ENCODE peak calls at places on chromosomes 12 and 14, in ten cellular contexts. H is CD4-positive, alpha-beta T cell; F is left cardiac atrium; D is nucleus accumbens; M is amniotic stem cell; G is aorta; A is NCI-H1417; R is non-pigmented ciliary epithelial cell; Z is HFFc6; Y is HFF-Myc. X is an unnamed sample.

GRCh38 chr14:28773917-28774691 is 7.5 kb downstream of the FOXG1 start:
- DNase-seq in Z (no peak), F (no peak), Y (no peak), R (no peak), A (no peak), M (no peak), G (no peak), D (peak; percentile 90), H (no peak), X (no peak)

GRCh38 chr12:57620936-57621496 is 9.8 kb downstream of the ARHGEF25 start:
- DNase-seq in G (no peak), D (peak; percentile 23), H (no peak), A (no peak), M (no peak), Z (no peak), F (peak; percentile 42), R (no peak), Y (no peak), X (no peak)

GRCh38 chr14:74583689-74584434 is 28.2 kb downstream of the LTBP2 start:
- DNase-seq in Y (no peak), Z (peak; percentile 85), R (peak; percentile 77), G (peak; percentile 41), F (no peak), A (no peak), H (no peak), M (no peak), D (no peak), X (no peak)

GRCh38 chr14:73723799-73724621 is 9.8 kb upstream of the PNMA1 start:
- DNase-seq in H (no peak), F (peak; percentile 85), R (peak; percentile 82), D (peak; percentile 28), G (peak; percentile 88), A (no peak), M (peak; percentile 67), Y (peak; percentile 64), Z (peak; percentile 97), X (peak; percentile 84)

GRCh38 chr14:97350415-97350814 is 553.2 kb downstream of the VRK1 start:
- DNase-seq in R (no peak), F (no peak), G (no peak), Z (no peak), H (no peak), M (no peak), A (no peak), Y (no peak), D (no peak), X (no peak)

GRCh38 chr12:91133871-91134270 is 22.6 kb upstream of the LUM start:
- DNase-seq in Z (peak; percentile 81), D (no peak), A (no peak), R (no peak), H (no peak), G (no peak), F (no peak), Y (no peak), M (no peak), X (no peak)

GRCh38 chr12:101604132-101604531 is 9.4 kb downstream of the MYBPC1 start:
- DNase-seq in G (no peak), Z (no peak), F (no peak), Y (no peak), R (no peak), M (no peak), A (no peak), D (no peak), H (no peak), X (no peak)

GRCh38 chr14:69138189-69138535 is 14.8 kb downstream of the DCAF5 start:
- DNase-seq in M (peak; percentile 2), D (peak; percentile 23), A (no peak), H (no peak), Z (peak; percentile 45), R (no peak), G (no peak), Y (no peak), F (no peak), X (no peak)

GRCh38 chr14:68695326-68695768 is 97.5 kb downstream of the ZFP36L1 start:
- DNase-seq in D (no peak), G (peak; percentile 71), Y (peak; percentile 98), F (peak; percentile 51), H (no peak), A (no peak), R (peak; percentile 99), M (peak; percentile 91), Z (peak; percentile 99), X (peak; percentile 92)

GRCh38 chr12:125193798-125194562 is 128.7 kb downstream of the AACS start:
- DNase-seq in Z (peak; percentile 3), H (no peak), F (no peak), R (no peak), M (peak; percentile 41), A (no peak), D (peak; percentile 35), G (no peak), Y (no peak), X (no peak)

GRCh38 chr12:7042847-7043246 is 17.7 kb upstream of the C1S start:
- DNase-seq in H (no peak), Y (no peak), D (no peak), M (no peak), G (no peak), Z (peak; percentile 41), R (no peak), A (peak; percentile 10), F (no peak), X (no peak)

GRCh38 chr12:123948401-123949117 is 24.1 kb downstream of the CCDC92 start:
- DNase-seq in M (no peak), R (no peak), Y (no peak), D (peak; percentile 34), H (no peak), G (no peak), F (no peak), Z (no peak), A (no peak), X (no peak)

GRCh38 chr12:67720383-67720856 is 71.9 kb downstream of the DYRK2 start:
- DNase-seq in H (no peak), F (peak; percentile 40), D (no peak), R (no peak), G (no peak), Z (peak; percentile 79), Y (peak; percentile 97), M (no peak), A (peak; percentile 66), X (no peak)

GRCh38 chr14:54564799-54565235 is 2.1 kb upstream of the SAMD4A start:
- DNase-seq in F (no peak), H (no peak), M (no peak), D (peak; percentile 28), Y (no peak), A (peak; percentile 48), Z (peak; percentile 74), R (no peak), G (no peak), X (no peak)

GRCh38 chr12:7354521-7354920 is 50.6 kb downstream of the ACSM4 start:
- DNase-seq in F (no peak), Z (no peak), D (no peak), M (no peak), R (no peak), H (no peak), Y (no peak), G (no peak), A (no peak), X (no peak)

GRCh38 chr12:11716794-11717532 is 67.5 kb downstream of the ETV6 start:
- DNase-seq in G (no peak), H (no peak), Y (no peak), R (no peak), D (no peak), M (no peak), F (no peak), Z (peak; percentile 71), A (no peak), X (no peak)

GRCh38 chr12:130484221-130484620 is 146.5 kb downstream of the PIWIL1 start:
- DNase-seq in H (no peak), A (no peak), M (no peak), Y (no peak), G (no peak), F (no peak), R (no peak), Z (no peak), D (no peak), X (no peak)

GRCh38 chr14:67987596-67987995 is 168.0 kb downstream of the RAD51B start:
- DNase-seq in A (no peak), Z (peak; percentile 58), H (no peak), R (peak; percentile 91), F (no peak), D (no peak), M (peak; percentile 23), Y (no peak), G (no peak), X (no peak)

GRCh38 chr12:14716848-14717444 is 20.5 kb upstream of the GUCY2C start:
- DNase-seq in H (peak; percentile 19), M (peak; percentile 33), Z (peak; percentile 30), D (peak; percentile 21), R (peak; percentile 3), Y (peak; percentile 15), G (no peak), A (peak; percentile 39), F (no peak), X (peak; percentile 19)

GRCh38 chr12:96185914-96186313 is 8.3 kb upstream of the ELK3 start:
- DNase-seq in D (no peak), G (no peak), Z (no peak), R (no peak), Y (no peak), H (no peak), M (no peak), F (no peak), A (no peak), X (no peak)

GRCh38 chr12:105476616-105477015 is 146.1 kb downstream of the C12orf75 start:
- DNase-seq in D (no peak), Y (no peak), R (no peak), F (no peak), Z (no peak), H (no peak), A (no peak), M (no peak), G (no peak), X (no peak)